ENCODE peak calls at places on chromosomes 7 and 10, in ten cellular contexts. J is T-helper 9 cell, H is sigmoid colon, D is H54, K is HFFc6, R is kidney epithelial cell, S is MCF 10A, E is T-helper 1 cell, F is AML-193, G is small intestine. C is an unnamed sample.

GRCh38 chr10:42932735-42933453 is 144.0 kb upstream of the RET start:
- DNase-seq in J (peak), H (no peak), D (no peak), K (no peak), R (no peak), S (no peak), E (peak), F (no peak), G (no peak), C (peak)

GRCh38 chr10:116767235-116767634 is 24.9 kb upstream of the HSPA12A start:
- DNase-seq in J (no peak), H (peak), D (no peak), K (no peak), R (no peak), S (no peak), E (no peak), F (no peak), G (no peak), C (no peak)

GRCh38 chr10:12720217-12720981 is 281.1 kb downstream of the CCDC3 start:
- DNase-seq in J (no peak), H (peak), D (peak), K (peak), R (peak), S (peak), E (no peak), F (no peak), G (peak), C (no peak)

GRCh38 chr7:154497751-154498150 is 445.6 kb downstream of the DPP6 start:
- DNase-seq in J (no peak), H (no peak), D (no peak), K (no peak), R (no peak), S (no peak), E (no peak), F (no peak), G (no peak), C (no peak)

GRCh38 chr7:55690-56248 is 136.6 kb upstream of the FAM20C start:
- DNase-seq in J (no peak), H (no peak), D (no peak), K (no peak), R (no peak), S (no peak), E (no peak), F (no peak), G (no peak), C (no peak)

GRCh38 chr7:38398725-38399321 is 125.4 kb upstream of the TARP start:
- DNase-seq in J (peak), H (no peak), D (peak), K (peak), R (no peak), S (peak), E (peak), F (peak), G (peak), C (peak)

GRCh38 chr7:16905300-16906044 is 23.7 kb upstream of the AGR3 start:
- DNase-seq in J (no peak), H (no peak), D (no peak), K (peak), R (no peak), S (peak), E (no peak), F (no peak), G (no peak), C (no peak)

GRCh38 chr7:51188987-51189386 is 127.6 kb downstream of the COBL start:
- DNase-seq in J (no peak), H (no peak), D (no peak), K (no peak), R (no peak), S (no peak), E (no peak), F (no peak), G (no peak), C (no peak)

GRCh38 chr10:77667426-77668324 is 30.1 kb upstream of the KCNMA1 start:
- DNase-seq in J (no peak), H (no peak), D (no peak), K (no peak), R (no peak), S (peak), E (no peak), F (no peak), G (no peak), C (no peak)

GRCh38 chr7:135291809-135292253 is 58.2 kb downstream of the STRA8 start:
- DNase-seq in J (no peak), H (no peak), D (peak), K (peak), R (peak), S (peak), E (no peak), F (no peak), G (no peak), C (peak)

GRCh38 chr10:62278461-62278910 is 9.8 kb upstream of the RTKN2 start:
- DNase-seq in J (no peak), H (no peak), D (no peak), K (peak), R (no peak), S (no peak), E (no peak), F (no peak), G (no peak), C (no peak)

GRCh38 chr7:131819891-131820290 is 263.5 kb upstream of the PODXL start:
- DNase-seq in J (no peak), H (no peak), D (no peak), K (no peak), R (no peak), S (no peak), E (no peak), F (no peak), G (no peak), C (no peak)

GRCh38 chr7:81527651-81528050 is 242.2 kb downstream of the HGF start:
- DNase-seq in J (no peak), H (no peak), D (no peak), K (no peak), R (no peak), S (peak), E (no peak), F (no peak), G (no peak), C (no peak)

GRCh38 chr7:103131225-103131624 is 17.7 kb downstream of the NAPEPLD start:
- DNase-seq in J (no peak), H (no peak), D (no peak), K (no peak), R (no peak), S (peak), E (no peak), F (no peak), G (no peak), C (no peak)

GRCh38 chr10:95841711-95842498 is 65.9 kb upstream of the CC2D2B start:
- DNase-seq in J (peak), H (no peak), D (peak), K (peak), R (peak), S (peak), E (no peak), F (peak), G (peak), C (no peak)

GRCh38 chr10:75547391-75548298 is 116.2 kb downstream of the LRMDA start:
- DNase-seq in J (no peak), H (no peak), D (peak), K (peak), R (peak), S (peak), E (no peak), F (peak), G (no peak), C (no peak)

GRCh38 chr10:120429395-120429794 is 27.6 kb upstream of the PLPP4 start:
- DNase-seq in J (no peak), H (no peak), D (no peak), K (no peak), R (no peak), S (no peak), E (no peak), F (no peak), G (no peak), C (no peak)

GRCh38 chr10:131546086-131546810 is 234.7 kb upstream of the TCERG1L start:
- DNase-seq in J (no peak), H (no peak), D (no peak), K (no peak), R (no peak), S (peak), E (no peak), F (no peak), G (no peak), C (peak)

GRCh38 chr7:35463751-35464150 is 209.9 kb upstream of the TBX20 start:
- DNase-seq in J (no peak), H (no peak), D (no peak), K (no peak), R (no peak), S (no peak), E (no peak), F (no peak), G (no peak), C (no peak)

GRCh38 chr7:25388681-25389080 is 160.4 kb upstream of the NPVF start:
- DNase-seq in J (no peak), H (no peak), D (no peak), K (no peak), R (no peak), S (no peak), E (no peak), F (no peak), G (no peak), C (no peak)

GRCh38 chr10:29078919-29079318 is 210.0 kb upstream of the LYZL1 start:
- DNase-seq in J (no peak), H (no peak), D (no peak), K (no peak), R (no peak), S (no peak), E (no peak), F (no peak), G (no peak), C (no peak)

GRCh38 chr7:89458076-89458475 is 662.5 kb upstream of the TEX47 start:
- DNase-seq in J (no peak), H (no peak), D (no peak), K (no peak), R (no peak), S (no peak), E (no peak), F (no peak), G (no peak), C (no peak)

GRCh38 chr7:64558323-64558705 is 4.6 kb downstream of the ZNF680 start:
- DNase-seq in J (no peak), H (no peak), D (no peak), K (no peak), R (no peak), S (no peak), E (no peak), F (no peak), G (no peak), C (no peak)

GRCh38 chr7:102439963-102440795 is 6.8 kb downstream of the ORAI2 start:
- DNase-seq in J (no peak), H (peak), D (peak), K (peak), R (peak), S (peak), E (no peak), F (no peak), G (peak), C (peak)

GRCh38 chr7:38878694-38879457 is 30.1 kb downstream of the VPS41 start:
- DNase-seq in J (no peak), H (no peak), D (no peak), K (no peak), R (no peak), S (no peak), E (no peak), F (no peak), G (no peak), C (no peak)

GRCh38 chr10:122494173-122494820 is 32.9 kb downstream of the HTRA1 start:
- DNase-seq in J (no peak), H (no peak), D (no peak), K (no peak), R (no peak), S (peak), E (no peak), F (no peak), G (no peak), C (no peak)

GRCh38 chr10:66980276-66980675 is 54.4 kb downstream of the LRRTM3 start:
- DNase-seq in J (no peak), H (no peak), D (no peak), K (no peak), R (no peak), S (no peak), E (no peak), F (no peak), G (no peak), C (no peak)

GRCh38 chr7:6290345-6290744 is 17.9 kb upstream of the CYTH3 start:
- DNase-seq in J (no peak), H (no peak), D (no peak), K (no peak), R (no peak), S (no peak), E (no peak), F (no peak), G (no peak), C (no peak)

GRCh38 chr10:131708225-131708624 is 192.6 kb upstream of the PPP2R2D start:
- DNase-seq in J (no peak), H (no peak), D (no peak), K (no peak), R (no peak), S (no peak), E (no peak), F (no peak), G (peak), C (no peak)

GRCh38 chr7:134625571-134625970 is 21.1 kb upstream of the BPGM start:
- DNase-seq in J (no peak), H (no peak), D (no peak), K (peak), R (no peak), S (no peak), E (no peak), F (no peak), G (no peak), C (no peak)

GRCh38 chr10:78035437-78035836 is 1.8 kb downstream of the RPS24 start:
- DNase-seq in J (no peak), H (no peak), D (no peak), K (no peak), R (no peak), S (no peak), E (no peak), F (no peak), G (no peak), C (no peak)

GRCh38 chr10:45064998-45065397 is 64.3 kb downstream of the ZNF22 start:
- DNase-seq in J (no peak), H (no peak), D (no peak), K (no peak), R (no peak), S (no peak), E (no peak), F (no peak), G (no peak), C (no peak)

GRCh38 chr7:78852951-78853350 is 600.5 kb downstream of the MAGI2 start:
- DNase-seq in J (no peak), H (no peak), D (peak), K (peak), R (no peak), S (no peak), E (no peak), F (no peak), G (no peak), C (no peak)

GRCh38 chr7:57370066-57370738 is 79.8 kb upstream of the ZNF716 start:
- DNase-seq in J (no peak), H (no peak), D (no peak), K (no peak), R (no peak), S (no peak), E (no peak), F (no peak), G (no peak), C (no peak)

GRCh38 chr7:109126404-109127050 is 556.9 kb downstream of the DNAJB9 start:
- DNase-seq in J (no peak), H (no peak), D (no peak), K (no peak), R (no peak), S (no peak), E (no peak), F (no peak), G (no peak), C (peak)

GRCh38 chr7:78074713-78075112 is 276.1 kb downstream of the PHTF2 start:
- DNase-seq in J (no peak), H (no peak), D (no peak), K (no peak), R (no peak), S (no peak), E (no peak), F (no peak), G (no peak), C (no peak)

GRCh38 chr7:77360969-77361368 is 55.2 kb downstream of the GSAP start:
- DNase-seq in J (no peak), H (no peak), D (no peak), K (no peak), R (no peak), S (no peak), E (no peak), F (no peak), G (no peak), C (no peak)

GRCh38 chr10:75439811-75440210 is 8.4 kb downstream of the LRMDA start:
- DNase-seq in J (no peak), H (no peak), D (no peak), K (no peak), R (no peak), S (no peak), E (no peak), F (no peak), G (no peak), C (no peak)

C was measured in H9.